ENCODE peak calls at places on chromosomes 12 and 14, in seven cellular contexts. W is lung, E is cardiac fibroblast, V is HS-5, N is HuH-7.5, R is RCC 7860, U is keratinocyte. I is an unnamed sample.

GRCh38 chr12:89525002-89525823 is 617 bp upstream of the GALNT4 start:
- DNase-seq in W (peak), E (peak), V (no peak), N (peak), R (no peak), U (no peak), I (peak)

GRCh38 chr14:102545461-102546265 is 36.1 kb upstream of the ANKRD9 start:
- DNase-seq in W (no peak), E (peak), V (no peak), N (no peak), R (no peak), U (no peak), I (no peak)

GRCh38 chr14:93941293-93941910 is 14.3 kb downstream of the FAM181A start:
- DNase-seq in W (no peak), E (peak), V (peak), N (no peak), R (peak), U (no peak), I (peak)

GRCh38 chr12:95590775-95591174 is 39.5 kb upstream of the USP44 start:
- DNase-seq in W (no peak), E (no peak), V (no peak), N (no peak), R (no peak), U (no peak), I (no peak)

GRCh38 chr12:48615681-48616080 is 45.8 kb upstream of the LALBA start:
- DNase-seq in W (no peak), E (no peak), V (no peak), N (no peak), R (no peak), U (no peak), I (peak)

GRCh38 chr12:102369876-102370275 is 110.5 kb downstream of the IGF1 start:
- DNase-seq in W (no peak), E (no peak), V (no peak), N (no peak), R (no peak), U (no peak), I (no peak)

GRCh38 chr12:46452061-46452615 is 79.6 kb upstream of the SLC38A2 start:
- DNase-seq in W (no peak), E (peak), V (no peak), N (no peak), R (no peak), U (no peak), I (peak)

GRCh38 chr12:110426300-110426910 is 22.9 kb upstream of the ANAPC7 start:
- DNase-seq in W (no peak), E (no peak), V (no peak), N (no peak), R (no peak), U (no peak), I (no peak)

GRCh38 chr14:104202259-104203070 is 64.1 kb downstream of the KIF26A start:
- DNase-seq in W (peak), E (no peak), V (no peak), N (no peak), R (no peak), U (no peak), I (no peak)

GRCh38 chr12:79934309-79935020 is 432 bp downstream of the PPP1R12A start:
- DNase-seq in W (peak), E (peak), V (no peak), N (no peak), R (peak), U (no peak), I (no peak)

GRCh38 chr14:92633724-92634123 is 114.7 kb downstream of the LGMN start:
- DNase-seq in W (no peak), E (peak), V (no peak), N (no peak), R (no peak), U (no peak), I (no peak)

GRCh38 chr14:81137316-81137715 is 83.4 kb downstream of the GTF2A1 start:
- DNase-seq in W (no peak), E (peak), V (peak), N (no peak), R (peak), U (no peak), I (peak)

GRCh38 chr14:39268393-39268792 is 34.7 kb downstream of the MIA2 start:
- DNase-seq in W (no peak), E (peak), V (no peak), N (no peak), R (peak), U (no peak), I (peak)

GRCh38 chr12:48105321-48105866 is 485 bp downstream of the SENP1 start:
- DNase-seq in W (no peak), E (peak), V (peak), N (peak), R (no peak), U (no peak), I (peak)

I was measured in PC-3.